ENCODE peak calls at places on chromosomes 5 and 9, in six cellular contexts. One of them, this sample, is unnamed.

GRCh38 chr5:151198861-151199260 is 25.0 kb downstream of the CCDC69 start:
- DNase-seq in A549: no peak
- DNase-seq in endothelial cell of umbilical vein: no peak
- DNase-seq in GM12878: no peak
- DNase-seq in K562: no peak
- DNase-seq in HepG2: no peak
- DNase-seq in this sample: no peak

GRCh38 chr5:157944077-157944633 is 85.2 kb upstream of the CLINT1 start:
- DNase-seq in A549: no peak
- DNase-seq in endothelial cell of umbilical vein: no peak
- DNase-seq in GM12878: no peak
- DNase-seq in K562: no peak
- DNase-seq in HepG2: no peak
- DNase-seq in this sample: no peak

GRCh38 chr5:43769576-43770352 is 166.8 kb downstream of the NNT start:
- DNase-seq in A549: peak
- DNase-seq in endothelial cell of umbilical vein: peak
- DNase-seq in GM12878: no peak
- DNase-seq in K562: no peak
- DNase-seq in HepG2: no peak
- DNase-seq in this sample: no peak

GRCh38 chr5:124438390-124439380 is 307.8 kb downstream of the ZNF608 start:
- DNase-seq in A549: no peak
- DNase-seq in endothelial cell of umbilical vein: peak
- DNase-seq in GM12878: no peak
- DNase-seq in K562: no peak
- DNase-seq in HepG2: no peak
- DNase-seq in this sample: no peak

GRCh38 chr5:53642006-53642405 is 81.6 kb downstream of the NDUFS4 start:
- DNase-seq in A549: no peak
- DNase-seq in endothelial cell of umbilical vein: peak
- DNase-seq in GM12878: no peak
- DNase-seq in K562: no peak
- DNase-seq in HepG2: no peak
- DNase-seq in this sample: no peak

GRCh38 chr9:83032065-83032625 is 30.8 kb downstream of the RASEF start:
- DNase-seq in A549: no peak
- DNase-seq in endothelial cell of umbilical vein: no peak
- DNase-seq in GM12878: no peak
- DNase-seq in K562: no peak
- DNase-seq in HepG2: no peak
- DNase-seq in this sample: no peak

GRCh38 chr5:128053291-128053954 is 30.1 kb upstream of the SLC12A2 start:
- DNase-seq in A549: no peak
- DNase-seq in endothelial cell of umbilical vein: no peak
- DNase-seq in GM12878: no peak
- DNase-seq in K562: no peak
- DNase-seq in HepG2: peak
- DNase-seq in this sample: peak

GRCh38 chr5:157312492-157312891 is 46.6 kb downstream of the CYFIP2 start:
- DNase-seq in A549: peak
- DNase-seq in endothelial cell of umbilical vein: peak
- DNase-seq in GM12878: peak
- DNase-seq in K562: peak
- DNase-seq in HepG2: peak
- DNase-seq in this sample: peak

GRCh38 chr9:94761506-94761905 is 35.0 kb downstream of the AOPEP start:
- DNase-seq in A549: no peak
- DNase-seq in endothelial cell of umbilical vein: peak
- DNase-seq in GM12878: no peak
- DNase-seq in K562: no peak
- DNase-seq in HepG2: no peak
- DNase-seq in this sample: peak

GRCh38 chr9:95966303-95966702 is 90.8 kb downstream of the ERCC6L2 start:
- DNase-seq in A549: no peak
- DNase-seq in endothelial cell of umbilical vein: no peak
- DNase-seq in GM12878: no peak
- DNase-seq in K562: no peak
- DNase-seq in HepG2: no peak
- DNase-seq in this sample: no peak

GRCh38 chr9:93968451-93969327 is 13.5 kb upstream of the BARX1 start:
- DNase-seq in A549: no peak
- DNase-seq in endothelial cell of umbilical vein: no peak
- DNase-seq in GM12878: no peak
- DNase-seq in K562: peak
- DNase-seq in HepG2: peak
- DNase-seq in this sample: no peak

GRCh38 chr5:72451771-72452505 is 55.3 kb downstream of the ZNF366 start:
- DNase-seq in A549: peak
- DNase-seq in endothelial cell of umbilical vein: peak
- DNase-seq in GM12878: peak
- DNase-seq in K562: no peak
- DNase-seq in HepG2: no peak
- DNase-seq in this sample: peak

GRCh38 chr5:140855772-140856674 is at the start of gene PCDHA10:
- DNase-seq in A549: peak
- DNase-seq in endothelial cell of umbilical vein: peak
- DNase-seq in GM12878: no peak
- DNase-seq in K562: no peak
- DNase-seq in HepG2: peak
- DNase-seq in this sample: peak

GRCh38 chr5:119055267-119055666 is 15.6 kb upstream of the DMXL1 start:
- DNase-seq in A549: peak
- DNase-seq in endothelial cell of umbilical vein: no peak
- DNase-seq in GM12878: no peak
- DNase-seq in K562: no peak
- DNase-seq in HepG2: no peak
- DNase-seq in this sample: peak

GRCh38 chr9:74555015-74555414 is 57.9 kb downstream of the RORB start:
- DNase-seq in A549: no peak
- DNase-seq in endothelial cell of umbilical vein: no peak
- DNase-seq in GM12878: no peak
- DNase-seq in K562: no peak
- DNase-seq in HepG2: no peak
- DNase-seq in this sample: no peak

GRCh38 chr9:98974994-98975712 is 31.4 kb downstream of the COL15A1 start:
- DNase-seq in A549: peak
- DNase-seq in endothelial cell of umbilical vein: peak
- DNase-seq in GM12878: no peak
- DNase-seq in K562: peak
- DNase-seq in HepG2: peak
- DNase-seq in this sample: peak

GRCh38 chr9:98775831-98776441 is 20.4 kb downstream of the ANKS6 start:
- DNase-seq in A549: peak
- DNase-seq in endothelial cell of umbilical vein: peak
- DNase-seq in GM12878: no peak
- DNase-seq in K562: peak
- DNase-seq in HepG2: peak
- DNase-seq in this sample: peak

GRCh38 chr5:72988769-72989168 is 32.9 kb downstream of the FCHO2 start:
- DNase-seq in A549: no peak
- DNase-seq in endothelial cell of umbilical vein: peak
- DNase-seq in GM12878: no peak
- DNase-seq in K562: no peak
- DNase-seq in HepG2: no peak
- DNase-seq in this sample: no peak

GRCh38 chr5:150162142-150162513 is 4.5 kb upstream of the CDX1 start:
- DNase-seq in A549: no peak
- DNase-seq in endothelial cell of umbilical vein: no peak
- DNase-seq in GM12878: no peak
- DNase-seq in K562: no peak
- DNase-seq in HepG2: no peak
- DNase-seq in this sample: peak

GRCh38 chr5:16931334-16932110 is 4.6 kb downstream of the MYO10 start:
- DNase-seq in A549: no peak
- DNase-seq in endothelial cell of umbilical vein: peak
- DNase-seq in GM12878: no peak
- DNase-seq in K562: no peak
- DNase-seq in HepG2: no peak
- DNase-seq in this sample: no peak

GRCh38 chr5:110070836-110071235 is 381.1 kb downstream of the MAN2A1 start:
- DNase-seq in A549: no peak
- DNase-seq in endothelial cell of umbilical vein: no peak
- DNase-seq in GM12878: no peak
- DNase-seq in K562: no peak
- DNase-seq in HepG2: no peak
- DNase-seq in this sample: no peak

GRCh38 chr5:134175874-134176522 is 752 bp downstream of the SKP1 start:
- DNase-seq in A549: peak
- DNase-seq in endothelial cell of umbilical vein: peak
- DNase-seq in GM12878: no peak
- DNase-seq in K562: no peak
- DNase-seq in HepG2: no peak
- DNase-seq in this sample: peak

GRCh38 chr5:28397502-28397941 is 1359.1 kb upstream of the CDH9 start:
- DNase-seq in A549: no peak
- DNase-seq in endothelial cell of umbilical vein: no peak
- DNase-seq in GM12878: no peak
- DNase-seq in K562: no peak
- DNase-seq in HepG2: no peak
- DNase-seq in this sample: no peak

GRCh38 chr5:78537821-78538220 is 110.8 kb downstream of the LHFPL2 start:
- DNase-seq in A549: peak
- DNase-seq in endothelial cell of umbilical vein: peak
- DNase-seq in GM12878: no peak
- DNase-seq in K562: peak
- DNase-seq in HepG2: peak
- DNase-seq in this sample: peak

DNA sequence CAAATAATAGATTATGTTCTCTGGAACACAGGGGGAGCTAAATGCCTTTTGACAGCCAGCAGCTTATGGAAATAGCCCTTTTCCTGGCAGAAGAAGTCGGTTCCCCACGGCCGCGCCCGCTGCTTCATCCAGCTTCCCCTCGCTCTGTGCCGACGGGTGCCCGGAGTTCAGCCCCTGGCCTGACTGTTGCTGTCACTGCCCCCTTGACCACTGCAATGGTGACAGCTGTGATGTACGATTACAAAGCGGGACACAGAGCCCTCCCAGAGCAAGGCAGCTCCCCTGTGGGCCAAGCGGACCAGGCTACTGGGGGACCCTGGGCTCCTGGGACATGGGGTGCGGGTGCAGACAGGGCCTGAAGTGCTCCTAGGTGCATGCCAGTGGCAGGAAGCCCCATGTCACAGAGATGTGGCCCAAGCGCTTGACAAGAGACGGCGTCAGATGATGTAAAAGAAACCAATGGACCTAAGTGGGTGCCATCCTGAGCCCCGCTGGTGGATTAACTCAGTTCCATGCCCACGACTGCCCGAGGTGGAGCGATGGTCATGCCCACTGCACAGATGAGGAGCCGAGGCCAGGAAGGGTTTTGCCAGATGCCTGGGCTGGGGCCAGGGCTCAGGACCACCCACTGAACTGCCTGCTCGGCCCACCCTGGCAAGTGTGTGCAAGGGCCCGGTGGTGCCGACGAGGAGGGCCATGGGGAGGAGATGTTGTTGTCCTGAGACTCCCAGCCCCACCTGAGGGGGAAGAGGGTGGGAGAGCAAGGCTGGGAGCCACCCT is 13.2 kb upstream of the CLPTM1L start:
- DNase-seq in A549: no peak
- DNase-seq in endothelial cell of umbilical vein: no peak
- DNase-seq in GM12878: no peak
- DNase-seq in K562: no peak
- DNase-seq in HepG2: no peak
- DNase-seq in this sample: no peak
- TF ChIP-seq MYC in A549: no peak
- TF ChIP-seq MYC in endothelial cell of umbilical vein: no peak
- TF ChIP-seq MYC in GM12878: no peak
- TF ChIP-seq MYC in K562: no peak
- TF ChIP-seq MYC in HepG2: no peak
- TF ChIP-seq MYC in this sample: no peak

GRCh38 chr5:129960831-129961230 is 56.6 kb downstream of the CHSY3 start:
- DNase-seq in A549: no peak
- DNase-seq in endothelial cell of umbilical vein: peak
- DNase-seq in GM12878: no peak
- DNase-seq in K562: no peak
- DNase-seq in HepG2: no peak
- DNase-seq in this sample: no peak
- TF ChIP-seq POLR2A in A549: no peak
- TF ChIP-seq POLR2A in endothelial cell of umbilical vein: no peak
- TF ChIP-seq POLR2A in GM12878: no peak
- TF ChIP-seq POLR2A in K562: no peak
- TF ChIP-seq POLR2A in HepG2: no peak
- TF ChIP-seq POLR2A in this sample: no peak

DNA sequence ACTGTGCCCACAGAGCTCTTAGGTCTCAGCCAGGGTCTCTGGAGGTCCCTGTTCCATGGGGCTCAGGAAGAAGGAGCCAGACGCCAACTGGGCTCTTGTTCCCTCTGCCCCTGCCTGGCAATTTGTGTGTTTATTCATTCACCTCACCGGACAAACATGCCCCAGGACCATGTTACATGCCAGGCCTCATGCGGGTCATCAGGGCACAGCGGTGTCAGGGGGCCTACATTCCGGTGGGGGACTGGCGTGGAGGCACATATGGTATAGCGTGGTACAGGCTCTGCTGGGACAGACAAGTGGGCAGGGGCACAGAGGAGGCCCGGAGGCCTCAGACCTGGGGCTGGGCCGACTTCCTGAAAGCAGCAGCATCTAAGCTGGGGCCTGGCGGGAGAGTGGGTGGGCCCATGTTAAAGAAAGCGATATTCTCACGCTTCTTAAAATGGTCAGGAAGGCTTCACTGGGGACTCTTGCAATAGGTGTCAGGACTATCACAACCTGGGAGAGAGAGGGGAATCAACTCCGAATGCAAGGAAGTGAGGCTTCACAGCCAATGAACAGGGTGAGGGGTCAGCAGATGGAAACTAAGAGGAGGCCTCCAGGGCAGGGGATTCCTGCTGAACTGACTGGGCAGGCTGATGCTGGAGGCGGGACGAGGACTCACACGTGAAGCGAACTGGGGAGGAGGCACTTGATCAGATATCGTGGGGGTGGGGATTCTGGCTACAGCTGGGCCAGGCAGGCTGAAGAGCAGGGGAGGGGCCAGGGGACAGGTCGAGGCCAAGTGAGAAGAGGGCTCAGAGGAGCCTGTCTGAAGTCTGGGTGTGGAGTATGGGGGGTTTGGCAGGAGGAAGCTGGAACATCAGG is 41.9 kb downstream of the NCS1 start:
- DNase-seq in A549: no peak
- DNase-seq in endothelial cell of umbilical vein: no peak
- DNase-seq in GM12878: no peak
- DNase-seq in K562: peak
- DNase-seq in HepG2: no peak
- DNase-seq in this sample: peak
- TF ChIP-seq MAX in A549: no peak
- TF ChIP-seq MAX in endothelial cell of umbilical vein: no peak
- TF ChIP-seq MAX in GM12878: no peak
- TF ChIP-seq MAX in K562: peak
- TF ChIP-seq MAX in HepG2: no peak
- TF ChIP-seq MAX in this sample: no peak

GRCh38 chr5:39605145-39605544 is 180.4 kb upstream of the DAB2 start:
- DNase-seq in A549: peak
- DNase-seq in endothelial cell of umbilical vein: no peak
- DNase-seq in GM12878: no peak
- DNase-seq in K562: no peak
- DNase-seq in HepG2: no peak
- DNase-seq in this sample: no peak

GRCh38 chr5:39598641-39599248 is 174.0 kb upstream of the DAB2 start:
- DNase-seq in A549: no peak
- DNase-seq in endothelial cell of umbilical vein: no peak
- DNase-seq in GM12878: no peak
- DNase-seq in K562: no peak
- DNase-seq in HepG2: no peak
- DNase-seq in this sample: no peak

GRCh38 chr5:39604491-39604890 is 179.7 kb upstream of the DAB2 start:
- DNase-seq in A549: no peak
- DNase-seq in endothelial cell of umbilical vein: peak
- DNase-seq in GM12878: no peak
- DNase-seq in K562: no peak
- DNase-seq in HepG2: no peak
- DNase-seq in this sample: no peak

GRCh38 chr5:39599721-39600431 is 175.1 kb upstream of the DAB2 start:
- DNase-seq in A549: peak
- DNase-seq in endothelial cell of umbilical vein: peak
- DNase-seq in GM12878: no peak
- DNase-seq in K562: no peak
- DNase-seq in HepG2: no peak
- DNase-seq in this sample: peak
- TF ChIP-seq MYC in A549: no peak
- TF ChIP-seq MYC in endothelial cell of umbilical vein: no peak
- TF ChIP-seq MYC in GM12878: no peak
- TF ChIP-seq MYC in K562: no peak
- TF ChIP-seq MYC in HepG2: no peak
- TF ChIP-seq MYC in this sample: no peak

This sample was measured in NB4.